ENCODE peak calls at places on chromosomes 4 and X, in five cellular contexts. J, W, L, X and H are unnamed samples.

GRCh38 chrX:21735038-21735752 is 22.7 kb downstream of the SMPX start:
- DNase-seq in J (no peak), W (no peak), L (no peak), X (no peak), H (no peak)

GRCh38 chrX:13123857-13124345 is 79.5 kb upstream of the FAM9C start:
- DNase-seq in J (no peak), W (no peak), L (no peak), X (no peak), H (no peak)

GRCh38 chrX:123481908-123482873 is 250.7 kb downstream of the THOC2 start:
- DNase-seq in J (no peak), W (no peak), L (no peak), X (no peak), H (no peak)

GRCh38 chr4:46508216-46508615 is 118.3 kb upstream of the GABRA2 start:
- DNase-seq in J (no peak), W (no peak), L (no peak), X (no peak), H (no peak)

GRCh38 chr4:164937576-164938270 is 39.7 kb downstream of the TRIM61 start:
- DNase-seq in J (no peak), W (no peak), L (no peak), X (no peak), H (no peak)

GRCh38 chr4:517806-518070 is 18.7 kb downstream of the PIGG start:
- DNase-seq in J (no peak), W (no peak), L (no peak), X (no peak), H (no peak)

GRCh38 chr4:48332661-48333060 is 8.7 kb upstream of the SLAIN2 start:
- DNase-seq in J (no peak), W (no peak), L (no peak), X (no peak), H (no peak)

GRCh38 chrX:153951683-153952372 is 7.4 kb upstream of the RENBP start:
- DNase-seq in J (no peak), W (no peak), L (no peak), X (no peak), H (no peak)

GRCh38 chrX:134171661-134172587 is 65.1 kb upstream of the CCDC160 start:
- DNase-seq in J (no peak), W (no peak), L (no peak), X (peak), H (peak)

GRCh38 chr4:168765726-168766125 is 244.3 kb downstream of the CBR4 start:
- DNase-seq in J (no peak), W (no peak), L (peak), X (no peak), H (peak)

GRCh38 chr4:5142726-5143125 is 91.4 kb downstream of the STK32B start:
- DNase-seq in J (no peak), W (no peak), L (no peak), X (no peak), H (no peak)

GRCh38 chrX:37958493-37959211 is 47.7 kb upstream of the SYTL5 start:
- DNase-seq in J (no peak), W (no peak), L (no peak), X (no peak), H (no peak)

GRCh38 chrX:36856849-36857248 is 151.3 kb upstream of the FAM47C start:
- DNase-seq in J (no peak), W (no peak), L (no peak), X (no peak), H (no peak)

GRCh38 chrX:23901065-23901464 is 6.7 kb downstream of the APOO start:
- DNase-seq in J (peak), W (no peak), L (peak), X (no peak), H (no peak)

GRCh38 chr4:106497271-106497670 is 128.7 kb upstream of the GIMD1 start:
- DNase-seq in J (no peak), W (no peak), L (no peak), X (no peak), H (no peak)

GRCh38 chrX:154464806-154465365 is 6.8 kb downstream of the PLXNA3 start:
- DNase-seq in J (no peak), W (no peak), L (no peak), X (no peak), H (no peak)

GRCh38 chr4:75547647-75548387 is 8.0 kb upstream of the ODAPH start:
- DNase-seq in J (no peak), W (peak), L (no peak), X (no peak), H (peak)

GRCh38 chr4:184803884-184804283 is 21.9 kb downstream of the ACSL1 start:
- DNase-seq in J (no peak), W (no peak), L (no peak), X (no peak), H (no peak)

GRCh38 chr4:45122406-45122805 is 396.1 kb upstream of the GNPDA2 start:
- DNase-seq in J (no peak), W (no peak), L (no peak), X (no peak), H (no peak)

GRCh38 chr4:185235480-185236154 is 26.2 kb downstream of the SNX25 start:
- DNase-seq in J (no peak), W (no peak), L (peak), X (no peak), H (no peak)

GRCh38 chr4:93359609-93360008 is 468.9 kb upstream of the ATOH1 start:
- DNase-seq in J (no peak), W (no peak), L (no peak), X (no peak), H (no peak)

GRCh38 chr4:155033604-155034003 is 174.8 kb upstream of the NPY2R start:
- DNase-seq in J (no peak), W (no peak), L (no peak), X (no peak), H (no peak)

GRCh38 chrX:155334486-155335316 is at the start of gene CLIC2:
- DNase-seq in J (no peak), W (no peak), L (no peak), X (no peak), H (peak)

GRCh38 chr4:105657117-105657765 is 51.2 kb downstream of the INTS12 start:
- DNase-seq in J (no peak), W (no peak), L (no peak), X (no peak), H (no peak)

GRCh38 chr4:52552778-52553177 is 106.3 kb downstream of the USP46 start:
- DNase-seq in J (no peak), W (no peak), L (peak), X (no peak), H (no peak)

GRCh38 chr4:147596976-147597375 is 20.2 kb upstream of the TMEM184C start:
- DNase-seq in J (no peak), W (no peak), L (peak), X (no peak), H (no peak)

GRCh38 chr4:124278477-124278876 is 434.1 kb downstream of the ANKRD50 start:
- DNase-seq in J (peak), W (no peak), L (no peak), X (no peak), H (no peak)

GRCh38 chr4:152356428-152357034 is 179.4 kb downstream of the FBXW7 start:
- DNase-seq in J (no peak), W (no peak), L (no peak), X (no peak), H (no peak)

GRCh38 chr4:117385531-117385930 is 300.2 kb upstream of the TRAM1L1 start:
- DNase-seq in J (peak), W (no peak), L (no peak), X (no peak), H (no peak)

GRCh38 chrX:26783512-26784225 is 567.7 kb downstream of the MAGEB5 start:
- DNase-seq in J (no peak), W (no peak), L (peak), X (no peak), H (no peak)

GRCh38 chr4:64581422-64581821 is 172.2 kb upstream of the TECRL start:
- DNase-seq in J (peak), W (no peak), L (peak), X (no peak), H (no peak)